ENCODE peak calls at places on chromosomes 7 and 10, in six cellular contexts. One of them, this sample, is unnamed.

GRCh38 chr10:124417846-124418725 is 637 bp downstream of the OAT start:
- DNase-seq in tibial artery: peak; percentile 49
- DNase-seq in M059J: peak; percentile 53
- DNase-seq in T-helper 2 cell treated with Interferon-gamma antibody and Interleukin-4, amounts not matched to agents 5 μg/mL and 100 μg/mL, for 36 hours: peak; percentile 56
- DNase-seq in left kidney: peak; percentile 82
- DNase-seq in GM20000: peak; percentile 63
- DNase-seq in this sample: peak; percentile 54

GRCh38 chr10:7335977-7336376 is 74.9 kb downstream of the SFMBT2 start:
- DNase-seq in M059J: no peak
- DNase-seq in GM20000: no peak
- DNase-seq in tibial artery: no peak
- DNase-seq in left kidney: no peak
- DNase-seq in T-helper 2 cell treated with Interferon-gamma antibody and Interleukin-4, amounts not matched to agents 5 μg/mL and 100 μg/mL, for 36 hours: no peak
- DNase-seq in this sample: no peak

GRCh38 chr10:77104459-77104980 is 533.1 kb downstream of the KCNMA1 start:
- DNase-seq in GM20000: no peak
- DNase-seq in T-helper 2 cell treated with Interferon-gamma antibody and Interleukin-4, amounts not matched to agents 5 μg/mL and 100 μg/mL, for 36 hours: no peak
- DNase-seq in M059J: peak; percentile 98
- DNase-seq in tibial artery: peak; percentile 83
- DNase-seq in left kidney: peak; percentile 71
- DNase-seq in this sample: no peak

GRCh38 chr10:57694956-57695605 is 572.6 kb downstream of the IPMK start:
- DNase-seq in T-helper 2 cell treated with Interferon-gamma antibody and Interleukin-4, amounts not matched to agents 5 μg/mL and 100 μg/mL, for 36 hours: no peak
- DNase-seq in left kidney: no peak
- DNase-seq in M059J: peak; percentile 36
- DNase-seq in tibial artery: no peak
- DNase-seq in GM20000: no peak
- DNase-seq in this sample: no peak

GRCh38 chr7:157204134-157204533 is 65.4 kb downstream of the UBE3C start:
- DNase-seq in T-helper 2 cell treated with Interferon-gamma antibody and Interleukin-4, amounts not matched to agents 5 μg/mL and 100 μg/mL, for 36 hours: no peak
- DNase-seq in M059J: no peak
- DNase-seq in left kidney: no peak
- DNase-seq in tibial artery: no peak
- DNase-seq in GM20000: no peak
- DNase-seq in this sample: no peak

GRCh38 chr7:25886387-25887240 is 265.4 kb upstream of the NFE2L3 start:
- DNase-seq in GM20000: no peak
- DNase-seq in left kidney: peak; percentile 60
- DNase-seq in T-helper 2 cell treated with Interferon-gamma antibody and Interleukin-4, amounts not matched to agents 5 μg/mL and 100 μg/mL, for 36 hours: no peak
- DNase-seq in M059J: no peak
- DNase-seq in tibial artery: no peak
- DNase-seq in this sample: no peak

GRCh38 chr7:54544356-54545240 is 2.4 kb downstream of the VSTM2A start:
- DNase-seq in T-helper 2 cell treated with Interferon-gamma antibody and Interleukin-4, amounts not matched to agents 5 μg/mL and 100 μg/mL, for 36 hours: no peak
- DNase-seq in GM20000: peak; percentile 25
- DNase-seq in M059J: no peak
- DNase-seq in tibial artery: no peak
- DNase-seq in left kidney: peak; percentile 10
- DNase-seq in this sample: no peak

GRCh38 chr7:41065663-41066062 is 637.2 kb downstream of the INHBA start:
- DNase-seq in M059J: peak; percentile 25
- DNase-seq in tibial artery: no peak
- DNase-seq in GM20000: no peak
- DNase-seq in left kidney: no peak
- DNase-seq in T-helper 2 cell treated with Interferon-gamma antibody and Interleukin-4, amounts not matched to agents 5 μg/mL and 100 μg/mL, for 36 hours: no peak
- DNase-seq in this sample: no peak

GRCh38 chr10:17989908-17990767 is 38.4 kb downstream of the SLC39A12 start:
- DNase-seq in M059J: peak; percentile 82
- DNase-seq in T-helper 2 cell treated with Interferon-gamma antibody and Interleukin-4, amounts not matched to agents 5 μg/mL and 100 μg/mL, for 36 hours: no peak
- DNase-seq in tibial artery: no peak
- DNase-seq in GM20000: peak; percentile 43
- DNase-seq in left kidney: no peak
- DNase-seq in this sample: peak; percentile 50

GRCh38 chr7:151113344-151114150 is 27.3 kb downstream of the AGAP3 start:
- DNase-seq in tibial artery: no peak
- DNase-seq in left kidney: peak; percentile 76
- DNase-seq in GM20000: no peak
- DNase-seq in T-helper 2 cell treated with Interferon-gamma antibody and Interleukin-4, amounts not matched to agents 5 μg/mL and 100 μg/mL, for 36 hours: no peak
- DNase-seq in M059J: peak; percentile 93
- DNase-seq in this sample: no peak

GRCh38 chr7:140031364-140031763 is 31.4 kb downstream of the PARP12 start:
- DNase-seq in tibial artery: no peak
- DNase-seq in T-helper 2 cell treated with Interferon-gamma antibody and Interleukin-4, amounts not matched to agents 5 μg/mL and 100 μg/mL, for 36 hours: no peak
- DNase-seq in left kidney: no peak
- DNase-seq in GM20000: no peak
- DNase-seq in M059J: no peak
- DNase-seq in this sample: no peak

GRCh38 chr7:146146866-146147265 is 30.3 kb downstream of the CNTNAP2 start:
- DNase-seq in M059J: peak; percentile 24
- DNase-seq in GM20000: no peak
- DNase-seq in left kidney: peak; percentile 36
- DNase-seq in tibial artery: no peak
- DNase-seq in T-helper 2 cell treated with Interferon-gamma antibody and Interleukin-4, amounts not matched to agents 5 μg/mL and 100 μg/mL, for 36 hours: no peak
- DNase-seq in this sample: no peak

GRCh38 chr10:132516771-132517725 is 20.5 kb upstream of the INPP5A start:
- DNase-seq in GM20000: peak; percentile 26
- DNase-seq in T-helper 2 cell treated with Interferon-gamma antibody and Interleukin-4, amounts not matched to agents 5 μg/mL and 100 μg/mL, for 36 hours: no peak
- DNase-seq in tibial artery: peak; percentile 94
- DNase-seq in left kidney: peak; percentile 96
- DNase-seq in M059J: peak; percentile 97
- DNase-seq in this sample: no peak

GRCh38 chr10:51170518-51171245 is 96.4 kb downstream of the PRKG1 start:
- DNase-seq in T-helper 2 cell treated with Interferon-gamma antibody and Interleukin-4, amounts not matched to agents 5 μg/mL and 100 μg/mL, for 36 hours: no peak
- DNase-seq in M059J: peak; percentile 28
- DNase-seq in GM20000: no peak
- DNase-seq in tibial artery: no peak
- DNase-seq in left kidney: no peak
- DNase-seq in this sample: no peak

GRCh38 chr10:119283818-119284217 is 76.4 kb downstream of the GRK5 start:
- DNase-seq in M059J: no peak
- DNase-seq in tibial artery: no peak
- DNase-seq in T-helper 2 cell treated with Interferon-gamma antibody and Interleukin-4, amounts not matched to agents 5 μg/mL and 100 μg/mL, for 36 hours: no peak
- DNase-seq in GM20000: no peak
- DNase-seq in left kidney: no peak
- DNase-seq in this sample: peak; percentile 68

GRCh38 chr7:101974365-101974764 is 156.9 kb downstream of the CUX1 start:
- DNase-seq in left kidney: no peak
- DNase-seq in tibial artery: no peak
- DNase-seq in GM20000: no peak
- DNase-seq in M059J: no peak
- DNase-seq in T-helper 2 cell treated with Interferon-gamma antibody and Interleukin-4, amounts not matched to agents 5 μg/mL and 100 μg/mL, for 36 hours: no peak
- DNase-seq in this sample: no peak

GRCh38 chr7:41027428-41028115 is 675.3 kb downstream of the INHBA start:
- DNase-seq in GM20000: no peak
- DNase-seq in left kidney: no peak
- DNase-seq in tibial artery: no peak
- DNase-seq in T-helper 2 cell treated with Interferon-gamma antibody and Interleukin-4, amounts not matched to agents 5 μg/mL and 100 μg/mL, for 36 hours: no peak
- DNase-seq in M059J: peak; percentile 98
- DNase-seq in this sample: no peak

GRCh38 chr10:49625411-49625810 is 11.6 kb downstream of the CHAT start:
- DNase-seq in M059J: no peak
- DNase-seq in tibial artery: no peak
- DNase-seq in left kidney: no peak
- DNase-seq in T-helper 2 cell treated with Interferon-gamma antibody and Interleukin-4, amounts not matched to agents 5 μg/mL and 100 μg/mL, for 36 hours: no peak
- DNase-seq in GM20000: no peak
- DNase-seq in this sample: no peak

GRCh38 chr7:8204674-8205377 is 57.1 kb downstream of the ICA1 start:
- DNase-seq in T-helper 2 cell treated with Interferon-gamma antibody and Interleukin-4, amounts not matched to agents 5 μg/mL and 100 μg/mL, for 36 hours: no peak
- DNase-seq in tibial artery: no peak
- DNase-seq in left kidney: no peak
- DNase-seq in M059J: no peak
- DNase-seq in GM20000: no peak
- DNase-seq in this sample: no peak

GRCh38 chr7:156003220-156004162 is 191.2 kb upstream of the SHH start:
- DNase-seq in tibial artery: no peak
- DNase-seq in T-helper 2 cell treated with Interferon-gamma antibody and Interleukin-4, amounts not matched to agents 5 μg/mL and 100 μg/mL, for 36 hours: no peak
- DNase-seq in GM20000: no peak
- DNase-seq in left kidney: no peak
- DNase-seq in M059J: no peak
- DNase-seq in this sample: no peak

This sample was measured in germinal center.